ENCODE peak calls at places on chromosomes 3 and 15, in four cellular contexts. One of them, this sample, is unnamed.

GRCh38 chr3:153072856-153073255 is 89.2 kb upstream of the RAP2B start:
- DNase-seq in PC-3: no peak
- DNase-seq in A549: no peak
- DNase-seq in GM23248: no peak
- DNase-seq in this sample: no peak

GRCh38 chr15:93929375-93930094 is 301.8 kb upstream of the MCTP2 start:
- DNase-seq in GM23248: peak; percentile 98
- DNase-seq in PC-3: no peak
- DNase-seq in A549: no peak
- DNase-seq in this sample: peak; percentile 98

GRCh38 chr3:123066896-123067688 is at the start of gene PDIA5:
- DNase-seq in PC-3: peak; percentile 95
- DNase-seq in A549: peak; percentile 97
- DNase-seq in GM23248: peak; percentile 96
- DNase-seq in this sample: peak; percentile 81

GRCh38 chr3:156359337-156359736 is 195.6 kb downstream of the SSR3 start:
- DNase-seq in PC-3: no peak
- DNase-seq in GM23248: no peak
- DNase-seq in A549: no peak
- DNase-seq in this sample: peak; percentile 77

GRCh38 chr3:16266714-16267113 is 1.7 kb downstream of the OXNAD1 start:
- DNase-seq in GM23248: no peak
- DNase-seq in A549: no peak
- DNase-seq in PC-3: peak; percentile 23
- DNase-seq in this sample: no peak

GRCh38 chr3:133476971-133477375 is 77.1 kb downstream of the BFSP2 start:
- DNase-seq in GM23248: no peak
- DNase-seq in A549: no peak
- DNase-seq in PC-3: no peak
- DNase-seq in this sample: no peak

GRCh38 chr15:66405605-66406004 is 18.9 kb downstream of the MAP2K1 start:
- DNase-seq in GM23248: no peak
- DNase-seq in A549: no peak
- DNase-seq in PC-3: no peak
- DNase-seq in this sample: peak; percentile 70

GRCh38 chr3:130950124-130950523 is 56.2 kb downstream of the ATP2C1 start:
- DNase-seq in A549: no peak
- DNase-seq in PC-3: no peak
- DNase-seq in GM23248: no peak
- DNase-seq in this sample: no peak

GRCh38 chr15:57025264-57025939 is 107.0 kb downstream of the TCF12 start:
- DNase-seq in GM23248: peak; percentile 61
- DNase-seq in A549: no peak
- DNase-seq in PC-3: peak; percentile 33
- DNase-seq in this sample: peak; percentile 53

GRCh38 chr3:119880966-119881365 is 99.1 kb downstream of the NR1I2 start:
- DNase-seq in GM23248: peak; percentile 77
- DNase-seq in PC-3: no peak
- DNase-seq in A549: no peak
- DNase-seq in this sample: no peak

GRCh38 chr3:134476306-134476705 is 9.5 kb downstream of the ANAPC13 start:
- DNase-seq in PC-3: no peak
- DNase-seq in GM23248: no peak
- DNase-seq in A549: no peak
- DNase-seq in this sample: peak; percentile 79

GRCh38 chr3:99562990-99563607 is 75.3 kb upstream of the COL8A1 start:
- DNase-seq in PC-3: peak; percentile 77
- DNase-seq in A549: no peak
- DNase-seq in GM23248: peak; percentile 27
- DNase-seq in this sample: peak; percentile 66

GRCh38 chr3:73255609-73256029 is 194.2 kb downstream of the EBLN2 start:
- DNase-seq in GM23248: peak; percentile 93
- DNase-seq in PC-3: peak; percentile 53
- DNase-seq in A549: no peak
- DNase-seq in this sample: peak; percentile 93

GRCh38 chr3:128395500-128396125 is 71.1 kb downstream of the DNAJB8 start:
- DNase-seq in A549: no peak
- DNase-seq in PC-3: no peak
- DNase-seq in GM23248: peak; percentile 23
- DNase-seq in this sample: peak; percentile 29

GRCh38 chr15:48244923-48245322 is 38.8 kb downstream of the SLC12A1 start:
- DNase-seq in GM23248: peak; percentile 51
- DNase-seq in PC-3: peak; percentile 4
- DNase-seq in A549: no peak
- DNase-seq in this sample: peak; percentile 2

GRCh38 chr3:86563358-86563970 is 427.5 kb downstream of the VGLL3 start:
- DNase-seq in PC-3: peak; percentile 77
- DNase-seq in A549: peak; percentile 2
- DNase-seq in GM23248: peak; percentile 67
- DNase-seq in this sample: peak; percentile 37

GRCh38 chr3:180383332-180384020 is 218.5 kb upstream of the TTC14 start:
- DNase-seq in PC-3: peak; percentile 75
- DNase-seq in A549: no peak
- DNase-seq in GM23248: peak; percentile 19
- DNase-seq in this sample: no peak

GRCh38 chr15:57890878-57891277 is 174.6 kb downstream of the ALDH1A2 start:
- DNase-seq in GM23248: no peak
- DNase-seq in A549: no peak
- DNase-seq in PC-3: no peak
- DNase-seq in this sample: no peak

GRCh38 chr3:102223139-102223538 is 211.7 kb upstream of the ZPLD1 start:
- DNase-seq in PC-3: no peak
- DNase-seq in A549: no peak
- DNase-seq in GM23248: no peak
- DNase-seq in this sample: no peak

GRCh38 chr3:42638339-42638842 is 15.1 kb upstream of the ZBTB47 start:
- DNase-seq in GM23248: peak; percentile 34
- DNase-seq in PC-3: no peak
- DNase-seq in A549: no peak
- DNase-seq in this sample: no peak

GRCh38 chr3:42300013-42300412 is 34.0 kb upstream of the CCK start:
- DNase-seq in A549: no peak
- DNase-seq in GM23248: peak; percentile 46
- DNase-seq in PC-3: peak; percentile 66
- DNase-seq in this sample: peak; percentile 22

GRCh38 chr15:47411733-47412530 is 305.4 kb upstream of the SEMA6D start:
- DNase-seq in GM23248: no peak
- DNase-seq in PC-3: no peak
- DNase-seq in A549: no peak
- DNase-seq in this sample: no peak

GRCh38 chr3:127483005-127483641 is 107.4 kb downstream of the TPRA1 start:
- DNase-seq in A549: no peak
- DNase-seq in GM23248: no peak
- DNase-seq in PC-3: no peak
- DNase-seq in this sample: no peak

GRCh38 chr15:32119286-32119685 is 89.0 kb downstream of the CHRNA7 start:
- DNase-seq in GM23248: no peak
- DNase-seq in PC-3: no peak
- DNase-seq in A549: no peak
- DNase-seq in this sample: no peak

GRCh38 chr15:63481105-63481810 is 23.1 kb upstream of the USP3 start:
- DNase-seq in PC-3: peak; percentile 54
- DNase-seq in A549: peak; percentile 54
- DNase-seq in GM23248: peak; percentile 75
- DNase-seq in this sample: peak; percentile 18

GRCh38 chr3:157067114-157067513 is 92.8 kb downstream of the CCNL1 start:
- DNase-seq in A549: no peak
- DNase-seq in GM23248: no peak
- DNase-seq in PC-3: no peak
- DNase-seq in this sample: no peak

GRCh38 chr3:197029511-197030167 is at the start of gene MELTF:
- DNase-seq in A549: peak; percentile 80
- DNase-seq in PC-3: peak; percentile 75
- DNase-seq in GM23248: peak; percentile 69
- DNase-seq in this sample: peak; percentile 37

GRCh38 chr3:7144696-7145308 is 283.9 kb downstream of the GRM7 start:
- DNase-seq in A549: peak; percentile 0
- DNase-seq in GM23248: peak; percentile 2
- DNase-seq in PC-3: peak; percentile 23
- DNase-seq in this sample: no peak

GRCh38 chr3:74089854-74090253 is 465.1 kb upstream of the PDZRN3 start:
- DNase-seq in GM23248: peak; percentile 22
- DNase-seq in PC-3: no peak
- DNase-seq in A549: no peak
- DNase-seq in this sample: peak; percentile 2

GRCh38 chr15:26651909-26652308 is 121.0 kb downstream of the GABRB3 start:
- DNase-seq in GM23248: no peak
- DNase-seq in A549: no peak
- DNase-seq in PC-3: no peak
- DNase-seq in this sample: no peak

GRCh38 chr15:81315452-81316203 is 8.3 kb downstream of the STARD5 start:
- DNase-seq in PC-3: no peak
- DNase-seq in GM23248: no peak
- DNase-seq in A549: no peak
- DNase-seq in this sample: no peak

GRCh38 chr3:187051724-187052364 is 87.5 kb downstream of the RPL39L start:
- DNase-seq in A549: no peak
- DNase-seq in PC-3: no peak
- DNase-seq in GM23248: no peak
- DNase-seq in this sample: no peak

GRCh38 chr3:50356553-50356952 is 2.8 kb downstream of the TMEM115 start:
- DNase-seq in GM23248: peak; percentile 65
- DNase-seq in PC-3: peak; percentile 70
- DNase-seq in A549: no peak
- DNase-seq in this sample: no peak

GRCh38 chr3:42590989-42591756 is 513 bp downstream of the SS18L2 start:
- DNase-seq in GM23248: peak; percentile 51
- DNase-seq in A549: no peak
- DNase-seq in PC-3: no peak
- DNase-seq in this sample: no peak

GRCh38 chr3:53242155-53242554 is 13.7 kb downstream of the TKT start:
- DNase-seq in PC-3: no peak
- DNase-seq in GM23248: peak; percentile 16
- DNase-seq in A549: no peak
- DNase-seq in this sample: no peak

GRCh38 chr3:53244281-53244680 is 11.5 kb downstream of the TKT start:
- DNase-seq in GM23248: no peak
- DNase-seq in A549: no peak
- DNase-seq in PC-3: no peak
- DNase-seq in this sample: no peak

GRCh38 chr3:53242642-53243041 is 13.2 kb downstream of the TKT start:
- DNase-seq in PC-3: no peak
- DNase-seq in A549: no peak
- DNase-seq in GM23248: peak; percentile 62
- DNase-seq in this sample: no peak

GRCh38 chr3:53243785-53244184 is 12.0 kb downstream of the TKT start:
- DNase-seq in A549: no peak
- DNase-seq in PC-3: no peak
- DNase-seq in GM23248: no peak
- DNase-seq in this sample: no peak

GRCh38 chr3:53243165-53243564 is 12.7 kb downstream of the TKT start:
- DNase-seq in A549: no peak
- DNase-seq in GM23248: peak; percentile 74
- DNase-seq in PC-3: no peak
- DNase-seq in this sample: peak; percentile 53
- H3K4me1 ChIP-seq in A549: peaks cover 99% of the 10 kb centered on the region
- H3K4me1 ChIP-seq in GM23248: peaks cover 30% of the 10 kb centered on the region
- H3K4me1 ChIP-seq in PC-3: peaks cover 8% of the 10 kb centered on the region
- H3K4me1 ChIP-seq in this sample: peaks cover 26% of the 10 kb centered on the region

DNA sequence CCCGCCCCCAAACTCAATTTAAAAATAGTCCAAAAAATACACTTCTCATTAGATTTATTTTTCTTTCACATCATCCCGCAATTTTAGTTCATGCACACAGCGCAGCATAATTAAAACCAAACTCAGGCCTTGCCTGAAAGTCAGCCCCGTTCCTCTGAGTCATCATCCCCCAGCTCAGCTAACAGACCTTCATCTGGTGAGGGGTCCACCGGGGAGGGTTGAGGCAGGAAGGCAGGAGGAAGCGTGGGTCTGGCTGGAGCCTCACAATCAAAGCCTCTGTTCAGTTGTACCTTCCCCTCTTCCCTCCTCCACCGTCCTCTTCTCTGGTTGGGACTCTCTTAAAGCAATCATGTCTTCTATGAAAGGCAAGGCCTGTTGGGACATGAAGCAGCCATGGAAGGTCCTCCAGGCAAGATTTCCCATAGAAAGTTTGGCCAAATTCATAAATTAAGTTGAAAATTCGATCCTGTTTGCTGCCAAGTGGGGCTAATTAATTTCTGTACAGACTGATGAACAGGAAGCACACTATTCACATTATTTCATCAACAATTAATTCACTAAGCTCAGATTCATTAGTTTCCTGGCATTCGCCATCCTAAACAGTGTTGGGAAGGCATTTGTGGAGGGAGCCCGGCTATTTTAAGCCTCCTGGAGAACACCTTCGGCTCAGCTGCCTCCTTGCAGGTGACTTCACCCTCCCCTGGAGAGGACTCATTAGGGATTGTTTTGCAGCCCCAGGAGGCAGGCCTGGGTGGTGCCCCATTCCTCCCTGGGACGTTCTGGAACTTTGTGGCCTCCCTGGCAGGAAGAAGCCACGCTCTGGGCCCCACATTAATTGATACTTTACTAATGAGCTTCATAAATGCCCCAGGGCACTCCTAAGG is 72.3 kb upstream of the BNC1 start:
- DNase-seq in A549: no peak
- DNase-seq in GM23248: no peak
- DNase-seq in PC-3: no peak
- DNase-seq in this sample: peak; percentile 27
- H3K4me2 ChIP-seq in A549: no peak overlapping the region
- H3K4me2 ChIP-seq in GM23248: no peak overlapping the region
- H3K4me2 ChIP-seq in PC-3: no peak overlapping the region
- H3K4me2 ChIP-seq in this sample: no peak overlapping the region

GRCh38 chr15:20348291-20348899 is 193.2 kb downstream of the GOLGA6L6 start:
- DNase-seq in GM23248: no peak
- DNase-seq in A549: no peak
- DNase-seq in PC-3: no peak
- DNase-seq in this sample: no peak
- H3K9me3 ChIP-seq in GM23248: no peaks in the 10 kb centered on the region
- H3K9me3 ChIP-seq in A549: peaks cover 63% of the 10 kb centered on the region
- H3K9me3 ChIP-seq in PC-3: peaks cover 38% of the 10 kb centered on the region
- H3K9me3 ChIP-seq in this sample: peaks cover 68% of the 10 kb centered on the region

DNA sequence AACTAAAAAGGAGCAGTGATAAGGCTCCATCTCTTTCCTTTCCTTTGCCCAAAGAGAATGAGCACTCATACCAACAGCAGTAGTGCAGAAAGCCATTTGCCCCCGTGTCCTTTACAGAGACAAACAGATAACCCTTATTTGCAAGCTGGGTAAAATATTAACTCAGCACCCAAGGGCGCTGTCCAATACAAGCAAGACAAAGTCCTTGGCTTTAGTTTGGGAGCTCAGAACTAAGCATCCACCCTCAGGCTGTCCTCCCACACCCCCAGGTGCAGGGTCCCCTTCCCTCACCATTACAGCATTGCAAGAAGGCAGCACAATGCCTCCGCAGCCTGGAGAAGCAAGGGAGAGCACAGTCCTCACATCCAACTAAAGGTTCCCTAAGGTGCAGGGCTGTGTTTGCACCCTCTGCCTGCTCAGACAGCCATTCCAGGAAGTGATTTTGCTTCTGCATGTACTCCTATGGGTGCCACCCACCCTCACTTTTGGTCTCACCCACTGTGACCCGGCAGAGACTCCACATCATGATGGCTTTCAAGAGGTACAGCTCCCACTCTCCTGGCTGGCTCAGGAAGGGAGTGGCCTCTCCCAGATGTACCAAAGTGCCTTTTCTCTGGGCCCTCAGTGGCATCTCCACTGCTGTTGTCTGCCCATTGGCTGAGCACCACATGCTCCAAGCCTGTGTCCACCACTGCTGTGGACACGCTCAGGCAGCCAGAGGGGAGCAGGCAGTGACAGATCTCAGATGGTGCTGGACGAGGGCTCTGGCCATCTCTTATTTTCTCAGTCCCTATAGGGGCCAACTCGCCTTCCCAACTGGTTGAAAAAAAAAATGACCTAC is 34.1 kb upstream of the HES1 start:
- DNase-seq in GM23248: no peak
- DNase-seq in PC-3: no peak
- DNase-seq in A549: no peak
- DNase-seq in this sample: no peak
- H3K4me1 ChIP-seq in GM23248: peaks cover 3% of the 10 kb centered on the region
- H3K4me1 ChIP-seq in PC-3: peaks cover 26% of the 10 kb centered on the region
- H3K4me1 ChIP-seq in A549: peaks cover 32% of the 10 kb centered on the region
- H3K4me1 ChIP-seq in this sample: no peaks in the 10 kb centered on the region